ENCODE peak calls at places on chromosomes 7 and 10, in six cellular contexts. D, U, X, Q, F and S are unnamed samples.

GRCh38 chr10:34906021-34906965 is 91.2 kb upstream of the PARD3 start:
- DNase-seq in D (no peak), U (no peak), X (no peak), Q (no peak), F (no peak), S (peak)

GRCh38 chr10:66747451-66747850 is 178.4 kb upstream of the LRRTM3 start:
- DNase-seq in D (peak), U (no peak), X (no peak), Q (peak), F (peak), S (no peak)

GRCh38 chr7:90192876-90193765 is 18.4 kb upstream of the STEAP2 start:
- DNase-seq in D (no peak), U (no peak), X (no peak), Q (no peak), F (peak), S (no peak)

GRCh38 chr10:84783386-84783785 is 455.0 kb downstream of the CCSER2 start:
- DNase-seq in D (no peak), U (peak), X (no peak), Q (peak), F (peak), S (no peak)

GRCh38 chr10:97497572-97498075 is 598 bp downstream of the MMS19 start:
- DNase-seq in D (peak), U (peak), X (peak), Q (peak), F (peak), S (no peak)

GRCh38 chr7:52088008-52088787 is 771.6 kb upstream of the COBL start:
- DNase-seq in D (no peak), U (no peak), X (no peak), Q (no peak), F (no peak), S (no peak)

GRCh38 chr7:142500364-142500763 is 242.5 kb upstream of the PRSS58 start:
- DNase-seq in D (no peak), U (no peak), X (peak), Q (no peak), F (no peak), S (no peak)

GRCh38 chr10:103872137-103872933 is 17.0 kb upstream of the SH3PXD2A start:
- DNase-seq in D (no peak), U (no peak), X (no peak), Q (no peak), F (peak), S (no peak)

GRCh38 chr10:132592790-132593788 is 55.5 kb downstream of the INPP5A start:
- DNase-seq in D (no peak), U (peak), X (no peak), Q (no peak), F (no peak), S (no peak)

GRCh38 chr7:51045319-51046102 is 262.8 kb upstream of the GRB10 start:
- DNase-seq in D (peak), U (no peak), X (no peak), Q (peak), F (peak), S (no peak)

GRCh38 chr7:55593515-55594318 is 21.4 kb upstream of the VOPP1 start:
- DNase-seq in D (no peak), U (peak), X (peak), Q (peak), F (peak), S (no peak)

GRCh38 chr7:102012941-102013461 is 195.6 kb downstream of the CUX1 start:
- DNase-seq in D (peak), U (no peak), X (no peak), Q (no peak), F (no peak), S (no peak)

GRCh38 chr7:14687241-14687640 is 215.3 kb downstream of the DGKB start:
- DNase-seq in D (no peak), U (no peak), X (no peak), Q (no peak), F (no peak), S (no peak)

GRCh38 chr7:130901209-130901783 is 167.3 kb upstream of the KLF14 start:
- DNase-seq in D (peak), U (no peak), X (no peak), Q (peak), F (peak), S (no peak)